ENCODE peak calls at places on chromosomes 7 and 10, in six cellular contexts. U, A, Y, N, C and M are unnamed samples.

GRCh38 chr7:115707684-115708341 is 322.8 kb downstream of the TFEC start:
- DNase-seq in U (no peak), A (no peak), Y (no peak), N (no peak), C (no peak), M (no peak)

GRCh38 chr7:47713595-47713994 is 131.7 kb upstream of the TNS3 start:
- DNase-seq in U (no peak), A (no peak), Y (no peak), N (no peak), C (no peak), M (no peak)

GRCh38 chr10:24793648-24794379 is 70.1 kb upstream of the ARHGAP21 start:
- DNase-seq in U (no peak), A (no peak), Y (no peak), N (no peak), C (no peak), M (no peak)

GRCh38 chr7:31192996-31193395 is 140.9 kb downstream of the ADCYAP1R1 start:
- DNase-seq in U (peak), A (peak), Y (peak), N (peak), C (no peak), M (peak)

GRCh38 chr7:22192778-22193177 is 164.2 kb downstream of the RAPGEF5 start:
- DNase-seq in U (no peak), A (no peak), Y (no peak), N (no peak), C (no peak), M (peak)

GRCh38 chr7:75815381-75816046 is 1.9 kb upstream of the CCL24 start:
- DNase-seq in U (no peak), A (no peak), Y (no peak), N (no peak), C (no peak), M (no peak)

GRCh38 chr10:86857097-86857825 is 100.2 kb downstream of the MMRN2 start:
- DNase-seq in U (no peak), A (no peak), Y (peak), N (no peak), C (no peak), M (peak)

GRCh38 chr7:100371561-100372171 is 1.6 kb upstream of the PILRA start:
- DNase-seq in U (no peak), A (no peak), Y (no peak), N (no peak), C (no peak), M (no peak)

GRCh38 chr10:3210251-3210650 is 37.7 kb upstream of the PITRM1 start:
- DNase-seq in U (no peak), A (no peak), Y (no peak), N (no peak), C (no peak), M (no peak)

GRCh38 chr10:113294868-113295267 is 258.0 kb upstream of the HABP2 start:
- DNase-seq in U (no peak), A (no peak), Y (no peak), N (no peak), C (no peak), M (no peak)

GRCh38 chr10:70886921-70887665 is 1.3 kb downstream of the PCBD1 start:
- DNase-seq in U (no peak), A (no peak), Y (no peak), N (no peak), C (no peak), M (peak)

GRCh38 chr7:127683776-127684681 is 32.0 kb downstream of the SND1 start:
- DNase-seq in U (peak), A (peak), Y (no peak), N (no peak), C (no peak), M (no peak)

GRCh38 chr7:101968720-101969466 is 151.5 kb downstream of the CUX1 start:
- DNase-seq in U (no peak), A (no peak), Y (no peak), N (no peak), C (no peak), M (no peak)

GRCh38 chr7:110841840-110842579 is 248.9 kb upstream of the LRRN3 start:
- DNase-seq in U (no peak), A (no peak), Y (no peak), N (peak), C (no peak), M (peak)

GRCh38 chr7:30865821-30866220 is 45.8 kb upstream of the AQP1 start:
- DNase-seq in U (no peak), A (no peak), Y (no peak), N (no peak), C (no peak), M (no peak)

GRCh38 chr7:105581066-105581811 is at the start of gene EFCAB10:
- DNase-seq in U (peak), A (peak), Y (peak), N (peak), C (peak), M (peak)

GRCh38 chr10:77637986-77638765 is 568 bp upstream of the KCNMA1 start:
- DNase-seq in U (no peak), A (peak), Y (no peak), N (peak), C (no peak), M (peak)